ENCODE peak calls at places on chromosomes 16 and 17, in six cellular contexts. G is bronchial epithelial cell, T is neural progenitor cell, W is heart left ventricle, D is left ventricle myocardium inferior, K is foreskin fibroblast. F is an unnamed sample.

GRCh38 chr16:23158114-23158513 is 8.9 kb upstream of the USP31 start:
- DNase-seq in G (no peak), T (no peak), W (no peak), D (no peak), K (no peak), F (no peak)

GRCh38 chr17:4420692-4421131 is 13.0 kb upstream of the SPNS3 start:
- DNase-seq in G (peak), T (peak), W (peak), D (no peak), K (peak), F (no peak)

GRCh38 chr16:79607587-79607986 is 7.0 kb upstream of the MAF start:
- DNase-seq in G (peak), T (no peak), W (no peak), D (no peak), K (peak), F (no peak)

GRCh38 chr17:68296217-68297140 is 5.2 kb downstream of the ARSG start:
- DNase-seq in G (no peak), T (no peak), W (no peak), D (no peak), K (no peak), F (peak)

GRCh38 chr16:68200120-68200783 is 35.7 kb downstream of the ESRP2 start:
- DNase-seq in G (peak), T (no peak), W (no peak), D (no peak), K (peak), F (no peak)

GRCh38 chr16:48124266-48124665 is 31.5 kb downstream of the ABCC12 start:
- DNase-seq in G (no peak), T (no peak), W (no peak), D (no peak), K (no peak), F (no peak)

GRCh38 chr17:79073706-79074088 is 927 bp upstream of the ENGASE start:
- DNase-seq in G (no peak), T (no peak), W (no peak), D (no peak), K (no peak), F (no peak)

GRCh38 chr17:82339634-82340580 is 6.3 kb upstream of the SECTM1 start:
- DNase-seq in G (no peak), T (no peak), W (no peak), D (no peak), K (no peak), F (no peak)

GRCh38 chr16:65710107-65710506 is 588.2 kb upstream of the CDH11 start:
- DNase-seq in G (no peak), T (no peak), W (no peak), D (no peak), K (no peak), F (no peak)

GRCh38 chr16:65717006-65717720 is 595.3 kb upstream of the CDH11 start:
- DNase-seq in G (no peak), T (no peak), W (no peak), D (no peak), K (no peak), F (no peak)

DNA sequence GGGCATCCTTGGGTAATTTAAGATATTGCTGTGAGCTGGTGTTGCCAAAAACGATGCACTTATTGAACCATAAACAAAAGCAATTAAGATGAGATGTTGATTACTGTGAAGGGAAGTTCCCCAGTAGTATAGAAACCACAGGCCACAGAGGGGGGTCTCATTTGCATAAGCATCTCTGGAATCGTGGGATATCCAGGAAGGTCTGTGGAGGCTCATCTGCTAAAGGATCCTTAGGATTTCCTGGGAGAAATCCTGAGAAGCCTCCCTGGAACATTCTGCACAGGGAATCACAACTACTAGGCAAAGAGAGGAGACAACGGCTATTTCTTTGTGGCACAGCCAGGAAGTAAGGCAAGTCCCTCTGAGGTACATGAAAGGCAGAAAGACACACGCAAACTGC is 591.5 kb upstream of the CDH11 start:
- DNase-seq in G (no peak), T (peak), W (no peak), D (no peak), K (no peak), F (no peak)
- H3K4me3 ChIP-seq in G (no peak), T (no peak), W (no peak), D (no peak), K (no peak), F (no peak)

GRCh38 chr16:2520097-2520783 is at the start of gene AMDHD2:
- DNase-seq in G (peak), T (peak), W (peak), D (peak), K (peak), F (peak)

GRCh38 chr16:2518823-2519710 is 1.1 kb upstream of the AMDHD2 start:
- DNase-seq in G (no peak), T (no peak), W (peak), D (no peak), K (peak), F (no peak)

GRCh38 chr16:2519711-2520080 is 475 bp upstream of the AMDHD2 start:
- DNase-seq in G (no peak), T (no peak), W (no peak), D (no peak), K (no peak), F (no peak)

GRCh38 chr16:2516391-2517240 is 2.9 kb downstream of the ATP6V0C start:
- DNase-seq in G (peak), T (no peak), W (peak), D (no peak), K (peak), F (no peak)

DNA sequence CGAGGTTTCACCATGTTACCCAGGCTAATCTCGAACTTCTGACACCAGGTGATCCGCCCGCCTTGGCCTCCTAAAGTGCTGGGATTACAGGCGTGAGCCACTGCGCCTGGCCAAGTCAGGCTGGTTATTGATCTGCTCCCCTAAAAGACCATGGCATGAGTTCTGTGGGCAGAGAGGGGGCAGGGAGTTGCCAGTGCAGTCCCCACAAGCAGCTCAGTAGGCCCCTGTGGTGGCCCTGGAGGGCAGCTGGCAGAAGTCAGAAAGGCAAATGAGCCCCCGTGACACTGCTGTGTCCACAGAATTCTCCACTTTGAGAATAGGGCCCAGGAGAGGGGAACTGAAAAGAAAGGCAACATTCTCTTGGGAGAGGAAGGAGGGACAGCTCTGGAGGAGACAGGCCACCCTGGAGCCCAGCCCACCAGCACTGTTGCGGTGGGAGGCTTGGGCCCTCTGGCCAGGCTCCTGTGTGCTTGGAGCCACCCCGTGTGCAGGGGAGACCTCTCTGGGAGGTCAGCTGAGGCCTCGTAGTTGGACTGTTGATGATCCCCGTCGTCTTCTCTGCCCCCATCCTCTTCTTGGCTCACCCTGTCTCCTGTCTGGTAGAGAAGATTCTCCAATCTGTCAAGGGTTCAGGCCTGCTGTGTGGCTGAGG is 2.1 kb upstream of the AMDHD2 start:
- DNase-seq in G (no peak), T (no peak), W (no peak), D (no peak), K (no peak), F (peak)
- H3K4me3 ChIP-seq in G (no peak), T (no peak), W (no peak), D (peak), K (no peak), F (no peak)

GRCh38 chr17:49914096-49914490 is 54.9 kb upstream of the DLX4 start:
- DNase-seq in G (no peak), T (peak), W (peak), D (no peak), K (no peak), F (no peak)
- H3K4me3 ChIP-seq in G (no peak), T (no peak), W (no peak), D (no peak), K (no peak), F (no peak)

GRCh38 chr16:86196687-86197391 is 297.9 kb downstream of the IRF8 start:
- DNase-seq in G (no peak), T (no peak), W (no peak), D (no peak), K (no peak), F (no peak)
- H3K4me3 ChIP-seq in G (no peak), T (no peak), W (no peak), D (no peak), K (no peak), F (no peak)

GRCh38 chr17:42286411-42287295 is 1.6 kb upstream of the STAT5A start:
- DNase-seq in G (no peak), T (no peak), W (no peak), D (peak), K (peak), F (no peak)
- H3K4me3 ChIP-seq in G (no peak), T (no peak), W (peak), D (peak), K (peak), F (peak)

GRCh38 chr17:57294629-57295501 is 38.5 kb downstream of the MSI2 start:
- DNase-seq in G (peak), T (no peak), W (peak), D (peak), K (peak), F (no peak)
- H3K4me3 ChIP-seq in G (no peak), T (no peak), W (no peak), D (no peak), K (no peak), F (no peak)

GRCh38 chr17:63698381-63698885 is 1.5 kb downstream of the LIMD2 start:
- DNase-seq in G (no peak), T (no peak), W (no peak), D (no peak), K (no peak), F (peak)

GRCh38 chr17:63696381-63696961 is 3.5 kb downstream of the LIMD2 start:
- DNase-seq in G (peak), T (peak), W (no peak), D (no peak), K (peak), F (no peak)

GRCh38 chr17:63698886-63699637 is 863 bp downstream of the LIMD2 start:
- DNase-seq in G (no peak), T (peak), W (peak), D (peak), K (peak), F (peak)

GRCh38 chr17:63695889-63696288 is 4.0 kb downstream of the LIMD2 start:
- DNase-seq in G (no peak), T (no peak), W (no peak), D (no peak), K (no peak), F (no peak)

DNA sequence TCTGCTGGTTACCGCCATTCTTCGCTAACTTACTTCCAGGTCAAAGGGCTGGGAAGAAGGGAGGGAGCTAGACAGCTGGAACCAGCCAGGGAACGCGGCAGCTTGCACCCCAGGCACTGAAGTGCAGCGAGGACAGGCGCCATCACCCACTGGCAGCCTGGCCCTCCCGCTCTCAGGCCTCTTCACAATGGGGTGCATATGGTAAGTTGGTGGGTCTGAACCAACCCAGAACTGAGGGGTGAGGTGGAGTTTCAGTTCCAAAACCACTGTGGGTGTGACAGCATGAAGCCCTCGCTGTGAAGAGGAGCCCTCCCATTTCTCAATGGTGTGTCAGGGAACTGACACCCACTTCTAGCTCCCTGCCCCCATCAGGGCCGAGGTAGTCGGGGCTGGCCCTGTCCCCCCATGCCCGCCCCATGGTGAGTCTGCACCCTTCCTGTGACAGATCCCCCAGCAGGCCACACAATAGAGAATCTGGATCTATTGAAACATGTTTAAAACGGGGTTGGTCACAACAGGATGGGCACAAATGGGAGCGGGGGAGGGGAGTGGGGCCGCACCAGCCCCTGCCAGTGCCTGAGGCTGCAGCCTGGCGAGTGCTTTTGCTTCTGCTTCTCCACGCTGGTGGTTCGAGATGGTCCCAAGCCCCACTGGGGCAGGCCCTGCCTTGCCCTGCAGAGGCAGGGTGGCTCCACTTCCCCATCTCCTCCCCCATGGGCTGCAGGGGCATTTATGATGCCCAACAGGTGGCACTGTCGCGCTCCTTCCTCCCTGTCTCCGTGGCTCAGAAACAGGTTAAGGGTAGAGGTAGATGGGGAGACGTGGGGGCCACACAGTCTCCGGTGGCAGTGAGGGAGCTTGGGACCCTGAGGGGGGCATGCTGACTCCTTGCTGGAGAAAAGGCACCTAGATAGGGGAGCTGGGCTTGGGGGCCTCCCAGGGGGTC is 2.3 kb downstream of the LIMD2 start:
- DNase-seq in G (peak), T (peak), W (no peak), D (peak), K (peak), F (peak)
- H3K4me3 ChIP-seq in G (no peak), T (no peak), W (peak), D (peak), K (no peak), F (peak)

GRCh38 chr16:30499284-30499683 is 26.7 kb downstream of the ITGAL start:
- DNase-seq in G (no peak), T (no peak), W (no peak), D (no peak), K (no peak), F (no peak)
- H3K4me3 ChIP-seq in G (no peak), T (no peak), W (peak), D (peak), K (no peak), F (no peak)

GRCh38 chr17:49183801-49184200 is 26.6 kb downstream of the GNGT2 start:
- DNase-seq in G (no peak), T (no peak), W (no peak), D (no peak), K (no peak), F (no peak)

GRCh38 chr17:49180998-49181635 is 29.3 kb downstream of the GNGT2 start:
- DNase-seq in G (no peak), T (no peak), W (no peak), D (no peak), K (no peak), F (no peak)

GRCh38 chr17:49180303-49180702 is 30.1 kb downstream of the GNGT2 start:
- DNase-seq in G (peak), T (peak), W (peak), D (peak), K (peak), F (peak)

GRCh38 chr17:49187301-49187700 is 23.1 kb downstream of the GNGT2 start:
- DNase-seq in G (no peak), T (no peak), W (no peak), D (no peak), K (no peak), F (no peak)

GRCh38 chr17:49183341-49183740 is 27.0 kb downstream of the GNGT2 start:
- DNase-seq in G (no peak), T (no peak), W (no peak), D (no peak), K (no peak), F (no peak)
- H3K4me3 ChIP-seq in G (no peak), T (no peak), W (no peak), D (no peak), K (no peak), F (no peak)

F was measured in naive thymus-derived CD4-positive, alpha-beta T cell.